ENCODE peak calls at places on chromosomes 11 and 22, in nine cellular contexts. One of them, this sample, is unnamed.

GRCh38 chr11:59368238-59369022 is 9.7 kb downstream of the OR5AN1 start:
- DNase-seq in progenitor cell of endocrine pancreas: no peak
- DNase-seq in prostate gland: no peak
- DNase-seq in WTC11: no peak
- DNase-seq in psoas muscle: no peak
- DNase-seq in cardiac muscle cell: no peak
- DNase-seq in coronary artery: no peak
- DNase-seq in fibroblast of the aortic adventitia: no peak
- DNase-seq in GM13976: no peak
- DNase-seq in this sample: no peak

GRCh38 chr11:121367434-121367833 is 74.9 kb downstream of the SC5D start:
- DNase-seq in fibroblast of the aortic adventitia: peak; percentile 7
- DNase-seq in prostate gland: no peak
- DNase-seq in cardiac muscle cell: peak; percentile 36
- DNase-seq in WTC11: no peak
- DNase-seq in coronary artery: no peak
- DNase-seq in psoas muscle: no peak
- DNase-seq in progenitor cell of endocrine pancreas: no peak
- DNase-seq in GM13976: peak; percentile 71
- DNase-seq in this sample: no peak

GRCh38 chr22:20607157-20607907 is 99.9 kb downstream of the MED15 start:
- DNase-seq in progenitor cell of endocrine pancreas: no peak
- DNase-seq in WTC11: no peak
- DNase-seq in fibroblast of the aortic adventitia: no peak
- DNase-seq in GM13976: peak; percentile 30
- DNase-seq in coronary artery: no peak
- DNase-seq in prostate gland: no peak
- DNase-seq in cardiac muscle cell: no peak
- DNase-seq in psoas muscle: no peak
- DNase-seq in this sample: peak; percentile 58

GRCh38 chr22:46769191-46769675 is 6.8 kb downstream of the TBC1D22A start:
- DNase-seq in WTC11: no peak
- DNase-seq in fibroblast of the aortic adventitia: no peak
- DNase-seq in GM13976: peak; percentile 41
- DNase-seq in progenitor cell of endocrine pancreas: no peak
- DNase-seq in coronary artery: no peak
- DNase-seq in psoas muscle: peak; percentile 84
- DNase-seq in cardiac muscle cell: no peak
- DNase-seq in prostate gland: no peak
- DNase-seq in this sample: no peak

GRCh38 chr22:23237201-23237798 is 57.0 kb downstream of the BCR start:
- DNase-seq in coronary artery: no peak
- DNase-seq in cardiac muscle cell: peak; percentile 31
- DNase-seq in prostate gland: no peak
- DNase-seq in progenitor cell of endocrine pancreas: no peak
- DNase-seq in WTC11: peak; percentile 62
- DNase-seq in GM13976: no peak
- DNase-seq in fibroblast of the aortic adventitia: peak; percentile 32
- DNase-seq in psoas muscle: peak; percentile 90
- DNase-seq in this sample: peak; percentile 83

GRCh38 chr22:46214616-46215015 is 35.5 kb downstream of the CDPF1 start:
- DNase-seq in coronary artery: no peak
- DNase-seq in progenitor cell of endocrine pancreas: no peak
- DNase-seq in cardiac muscle cell: no peak
- DNase-seq in fibroblast of the aortic adventitia: no peak
- DNase-seq in WTC11: no peak
- DNase-seq in GM13976: no peak
- DNase-seq in psoas muscle: no peak
- DNase-seq in prostate gland: no peak
- DNase-seq in this sample: no peak

GRCh38 chr11:26805001-26805400 is 83.1 kb upstream of the SLC5A12 start:
- DNase-seq in fibroblast of the aortic adventitia: no peak
- DNase-seq in cardiac muscle cell: no peak
- DNase-seq in GM13976: no peak
- DNase-seq in WTC11: no peak
- DNase-seq in progenitor cell of endocrine pancreas: no peak
- DNase-seq in psoas muscle: no peak
- DNase-seq in prostate gland: no peak
- DNase-seq in coronary artery: no peak
- DNase-seq in this sample: no peak

GRCh38 chr11:128745296-128746183 is 51.7 kb downstream of the FLI1 start:
- DNase-seq in prostate gland: no peak
- DNase-seq in fibroblast of the aortic adventitia: peak; percentile 70
- DNase-seq in psoas muscle: no peak
- DNase-seq in WTC11: no peak
- DNase-seq in coronary artery: no peak
- DNase-seq in cardiac muscle cell: peak; percentile 53
- DNase-seq in progenitor cell of endocrine pancreas: no peak
- DNase-seq in GM13976: no peak
- DNase-seq in this sample: no peak

GRCh38 chr11:8097062-8097814 is 16.2 kb downstream of the TUB start:
- DNase-seq in coronary artery: peak; percentile 50
- DNase-seq in prostate gland: no peak
- DNase-seq in fibroblast of the aortic adventitia: no peak
- DNase-seq in GM13976: no peak
- DNase-seq in psoas muscle: no peak
- DNase-seq in cardiac muscle cell: no peak
- DNase-seq in WTC11: no peak
- DNase-seq in progenitor cell of endocrine pancreas: no peak
- DNase-seq in this sample: no peak

DNA sequence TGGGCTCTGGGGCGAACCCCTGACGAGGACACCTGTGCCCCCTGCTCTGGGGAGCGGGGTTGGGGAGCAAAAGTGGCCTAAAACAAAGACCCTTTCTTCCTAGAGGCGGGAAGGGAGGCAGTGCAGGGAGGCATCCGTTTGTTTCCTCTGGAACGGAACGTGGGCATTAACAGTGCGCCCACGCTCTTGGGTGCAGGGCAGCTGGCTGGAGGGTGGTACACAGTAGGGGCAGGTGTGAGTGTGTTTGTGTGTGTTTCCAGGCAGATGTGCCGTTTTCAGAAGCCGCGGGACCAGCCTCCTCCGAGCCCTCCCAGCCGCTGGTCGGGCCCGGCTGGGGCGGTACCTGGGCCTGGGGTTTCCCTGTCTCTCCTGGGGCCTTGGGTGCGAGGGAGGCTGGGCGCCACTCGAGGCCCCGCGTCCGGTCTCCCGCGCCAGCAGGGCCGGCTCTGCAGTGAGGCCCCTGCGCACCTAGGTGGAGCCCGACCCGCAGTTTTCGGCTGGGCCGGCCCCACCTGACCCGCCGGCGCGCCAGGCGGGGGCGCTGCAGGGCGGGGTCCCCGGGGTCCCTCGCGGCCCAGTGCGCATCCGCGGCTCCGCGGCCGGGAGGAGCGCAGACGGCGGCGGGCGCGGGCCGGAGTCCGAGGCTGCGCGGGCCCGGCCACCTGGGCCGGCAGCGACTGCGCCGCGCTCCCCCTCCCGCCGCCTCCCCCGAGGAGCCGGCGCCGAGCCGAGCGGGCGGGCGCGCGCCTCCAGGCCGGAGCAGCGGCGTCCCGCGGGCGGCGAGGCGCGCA is 1252.7 kb downstream of the BRD1 start:
- DNase-seq in WTC11: peak; percentile 79
- DNase-seq in coronary artery: no peak
- DNase-seq in fibroblast of the aortic adventitia: no peak
- DNase-seq in psoas muscle: peak; percentile 51
- DNase-seq in prostate gland: peak; percentile 40
- DNase-seq in progenitor cell of endocrine pancreas: peak; percentile 84
- DNase-seq in GM13976: no peak
- DNase-seq in cardiac muscle cell: peak; percentile 9
- DNase-seq in this sample: peak; percentile 76
- TF ChIP-seq CTCF in WTC11: peak; percentile 35
- TF ChIP-seq CTCF in coronary artery: peak; percentile 16
- TF ChIP-seq CTCF in fibroblast of the aortic adventitia: no peak
- TF ChIP-seq CTCF in psoas muscle: no peak
- TF ChIP-seq CTCF in prostate gland: peak; percentile 49
- TF ChIP-seq CTCF in progenitor cell of endocrine pancreas: peak; percentile 79
- TF ChIP-seq CTCF in GM13976: no peak
- TF ChIP-seq CTCF in cardiac muscle cell: no peak
- TF ChIP-seq CTCF in this sample: peak; percentile 45

DNA sequence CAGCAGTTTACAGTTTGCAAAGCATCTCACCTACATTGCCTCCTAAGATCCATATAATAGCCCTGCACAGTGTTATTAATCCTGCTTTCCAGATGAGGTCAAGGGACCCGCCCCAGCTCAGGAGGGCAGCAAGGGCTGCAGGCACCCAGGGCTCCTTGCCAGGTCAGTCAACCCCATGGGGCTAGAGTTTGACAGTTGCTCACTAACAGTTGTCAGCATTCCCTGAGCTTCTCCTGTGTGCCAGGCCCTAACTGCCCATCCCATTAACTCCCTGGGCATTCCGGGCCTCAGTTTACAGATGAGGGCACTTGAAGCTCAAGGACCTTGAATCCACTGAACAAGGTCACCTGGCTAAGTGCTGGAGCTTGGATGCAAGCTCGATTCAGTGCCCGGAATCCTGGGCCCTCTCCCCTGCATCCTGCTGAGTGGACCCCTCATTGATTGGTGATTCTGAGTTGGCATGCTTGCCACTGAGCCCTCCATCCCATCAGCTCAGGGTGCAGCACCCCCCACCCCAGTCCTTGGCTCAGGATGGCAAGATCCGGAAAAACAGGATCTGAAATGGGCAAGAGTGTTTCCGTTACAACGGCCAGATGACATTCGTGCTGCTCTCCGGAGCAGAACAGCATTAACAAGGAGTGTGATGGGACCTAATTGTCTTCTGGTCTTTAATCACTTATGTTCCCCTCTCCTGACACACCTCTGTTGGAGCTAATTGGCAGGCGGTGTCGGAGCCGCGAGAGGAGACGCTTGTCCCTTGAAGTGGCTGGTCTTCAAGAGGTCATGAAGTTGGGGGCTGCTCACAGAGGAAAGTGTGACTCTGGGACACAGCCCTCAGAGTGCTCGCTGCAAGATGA is 87.4 kb upstream of the SHISAL1 start:
- DNase-seq in coronary artery: peak; percentile 55
- DNase-seq in GM13976: no peak
- DNase-seq in cardiac muscle cell: no peak
- DNase-seq in prostate gland: no peak
- DNase-seq in fibroblast of the aortic adventitia: no peak
- DNase-seq in progenitor cell of endocrine pancreas: peak; percentile 6
- DNase-seq in psoas muscle: peak; percentile 22
- DNase-seq in WTC11: no peak
- DNase-seq in this sample: no peak
- TF ChIP-seq CTCF in coronary artery: no peak
- TF ChIP-seq CTCF in GM13976: no peak
- TF ChIP-seq CTCF in cardiac muscle cell: no peak
- TF ChIP-seq CTCF in prostate gland: no peak
- TF ChIP-seq CTCF in fibroblast of the aortic adventitia: no peak
- TF ChIP-seq CTCF in progenitor cell of endocrine pancreas: no peak
- TF ChIP-seq CTCF in psoas muscle: no peak
- TF ChIP-seq CTCF in WTC11: no peak
- TF ChIP-seq CTCF in this sample: no peak

GRCh38 chr11:131218542-131218941 is 151.9 kb upstream of the NTM start:
- DNase-seq in WTC11: no peak
- DNase-seq in fibroblast of the aortic adventitia: no peak
- DNase-seq in GM13976: no peak
- DNase-seq in prostate gland: no peak
- DNase-seq in coronary artery: no peak
- DNase-seq in psoas muscle: no peak
- DNase-seq in progenitor cell of endocrine pancreas: no peak
- DNase-seq in cardiac muscle cell: no peak
- DNase-seq in this sample: no peak

GRCh38 chr11:131223198-131223975 is 147.0 kb upstream of the NTM start:
- DNase-seq in psoas muscle: no peak
- DNase-seq in progenitor cell of endocrine pancreas: no peak
- DNase-seq in fibroblast of the aortic adventitia: no peak
- DNase-seq in prostate gland: no peak
- DNase-seq in cardiac muscle cell: no peak
- DNase-seq in WTC11: no peak
- DNase-seq in coronary artery: no peak
- DNase-seq in GM13976: no peak
- DNase-seq in this sample: no peak

GRCh38 chr11:131217313-131218297 is 152.8 kb upstream of the NTM start:
- DNase-seq in GM13976: no peak
- DNase-seq in fibroblast of the aortic adventitia: no peak
- DNase-seq in cardiac muscle cell: no peak
- DNase-seq in progenitor cell of endocrine pancreas: no peak
- DNase-seq in coronary artery: no peak
- DNase-seq in prostate gland: no peak
- DNase-seq in WTC11: no peak
- DNase-seq in psoas muscle: no peak
- DNase-seq in this sample: no peak
- TF ChIP-seq CTCF in GM13976: peak; percentile 36
- TF ChIP-seq CTCF in fibroblast of the aortic adventitia: no peak
- TF ChIP-seq CTCF in cardiac muscle cell: no peak
- TF ChIP-seq CTCF in progenitor cell of endocrine pancreas: peak; percentile 29
- TF ChIP-seq CTCF in coronary artery: no peak
- TF ChIP-seq CTCF in prostate gland: peak; percentile 34
- TF ChIP-seq CTCF in WTC11: no peak
- TF ChIP-seq CTCF in psoas muscle: no peak
- TF ChIP-seq CTCF in this sample: no peak

GRCh38 chr22:27278986-27279385 is 522.6 kb downstream of the MN1 start:
- DNase-seq in psoas muscle: no peak
- DNase-seq in progenitor cell of endocrine pancreas: no peak
- DNase-seq in GM13976: no peak
- DNase-seq in coronary artery: no peak
- DNase-seq in prostate gland: peak; percentile 62
- DNase-seq in WTC11: no peak
- DNase-seq in cardiac muscle cell: no peak
- DNase-seq in fibroblast of the aortic adventitia: peak; percentile 27
- DNase-seq in this sample: no peak

GRCh38 chr22:27270818-27271510 is 530.6 kb downstream of the MN1 start:
- DNase-seq in psoas muscle: no peak
- DNase-seq in coronary artery: no peak
- DNase-seq in prostate gland: no peak
- DNase-seq in cardiac muscle cell: peak; percentile 47
- DNase-seq in WTC11: no peak
- DNase-seq in GM13976: no peak
- DNase-seq in fibroblast of the aortic adventitia: no peak
- DNase-seq in progenitor cell of endocrine pancreas: no peak
- DNase-seq in this sample: no peak

GRCh38 chr22:27274770-27275449 is 526.6 kb downstream of the MN1 start:
- DNase-seq in psoas muscle: no peak
- DNase-seq in fibroblast of the aortic adventitia: peak; percentile 54
- DNase-seq in WTC11: no peak
- DNase-seq in cardiac muscle cell: peak; percentile 76
- DNase-seq in progenitor cell of endocrine pancreas: no peak
- DNase-seq in GM13976: no peak
- DNase-seq in coronary artery: no peak
- DNase-seq in prostate gland: no peak
- DNase-seq in this sample: no peak

GRCh38 chr22:27269751-27270586 is 531.6 kb downstream of the MN1 start:
- DNase-seq in prostate gland: no peak
- DNase-seq in WTC11: no peak
- DNase-seq in fibroblast of the aortic adventitia: no peak
- DNase-seq in coronary artery: no peak
- DNase-seq in progenitor cell of endocrine pancreas: no peak
- DNase-seq in GM13976: no peak
- DNase-seq in psoas muscle: no peak
- DNase-seq in cardiac muscle cell: no peak
- DNase-seq in this sample: no peak

DNA sequence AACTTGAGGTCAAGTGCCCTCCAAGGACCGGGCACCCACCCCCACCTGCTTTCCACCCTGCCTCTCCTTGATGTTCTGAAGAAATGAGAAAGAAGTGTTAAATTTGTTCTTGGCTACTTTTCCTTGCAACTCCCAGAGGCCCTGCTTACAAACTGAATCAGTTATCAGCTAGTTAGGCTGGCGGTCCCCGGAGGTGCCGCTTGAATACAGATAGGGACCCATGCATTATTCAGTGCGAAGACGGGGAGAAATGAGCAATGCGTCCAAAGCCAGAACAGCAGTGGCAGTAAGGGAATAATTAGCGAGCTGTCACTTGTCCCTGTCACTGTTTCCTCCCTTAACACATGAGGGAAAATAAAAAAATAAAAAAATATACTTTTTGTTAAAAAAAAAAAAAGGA is 528.2 kb downstream of the MN1 start:
- DNase-seq in fibroblast of the aortic adventitia: no peak
- DNase-seq in GM13976: no peak
- DNase-seq in psoas muscle: no peak
- DNase-seq in prostate gland: no peak
- DNase-seq in coronary artery: no peak
- DNase-seq in progenitor cell of endocrine pancreas: no peak
- DNase-seq in cardiac muscle cell: no peak
- DNase-seq in WTC11: no peak
- DNase-seq in this sample: peak; percentile 69
- TF ChIP-seq CTCF in fibroblast of the aortic adventitia: no peak
- TF ChIP-seq CTCF in GM13976: no peak
- TF ChIP-seq CTCF in psoas muscle: no peak
- TF ChIP-seq CTCF in prostate gland: no peak
- TF ChIP-seq CTCF in coronary artery: no peak
- TF ChIP-seq CTCF in progenitor cell of endocrine pancreas: no peak
- TF ChIP-seq CTCF in cardiac muscle cell: no peak
- TF ChIP-seq CTCF in WTC11: no peak
- TF ChIP-seq CTCF in this sample: no peak